ENCODE peak calls at places on chromosome 16, in seven cellular contexts. C, G, W, N, R, H and V are unnamed samples.

GRCh38 chr16:85152414-85153030 is 40.2 kb upstream of the CIBAR2 start:
- DNase-seq in C (no peak), G (no peak), W (peak; percentile 55), N (no peak), R (no peak), H (no peak), V (no peak)

GRCh38 chr16:85947511-85948509 is 48.8 kb downstream of the IRF8 start:
- DNase-seq in C (no peak), G (no peak), W (no peak), N (no peak), R (no peak), H (no peak), V (no peak)

GRCh38 chr16:1903845-1904820 is 14.1 kb downstream of the HS3ST6 start:
- DNase-seq in C (no peak), G (no peak), W (no peak), N (no peak), R (no peak), H (no peak), V (no peak)

GRCh38 chr16:58034786-58035185 is 9.2 kb downstream of the MMP15 start:
- DNase-seq in C (no peak), G (no peak), W (no peak), N (no peak), R (no peak), H (no peak), V (no peak)

GRCh38 chr16:12679660-12680272 is 123.9 kb downstream of the CPPED1 start:
- DNase-seq in C (no peak), G (no peak), W (no peak), N (no peak), R (no peak), H (no peak), V (no peak)

GRCh38 chr16:31568577-31569359 is 41.1 kb downstream of the AHSP start:
- DNase-seq in C (no peak), G (no peak), W (no peak), N (peak; percentile 51), R (no peak), H (no peak), V (no peak)

GRCh38 chr16:68434654-68435210 is 13.6 kb downstream of the SMPD3 start:
- DNase-seq in C (no peak), G (no peak), W (no peak), N (no peak), R (no peak), H (no peak), V (no peak)

GRCh38 chr16:81458827-81459598 is 14.4 kb downstream of the CMIP start:
- DNase-seq in C (no peak), G (no peak), W (no peak), N (no peak), R (no peak), H (no peak), V (no peak)

GRCh38 chr16:50293994-50294855 is 27.9 kb downstream of the ADCY7 start:
- DNase-seq in C (no peak), G (no peak), W (no peak), N (no peak), R (no peak), H (no peak), V (no peak)

GRCh38 chr16:84928679-84929420 is 82.5 kb downstream of the ZDHHC7 start:
- DNase-seq in C (no peak), G (no peak), W (no peak), N (no peak), R (no peak), H (no peak), V (no peak)

GRCh38 chr16:80806957-80807356 is 2.6 kb upstream of the CDYL2 start:
- DNase-seq in C (no peak), G (no peak), W (no peak), N (no peak), R (peak; percentile 42), H (no peak), V (no peak)

GRCh38 chr16:22183901-22184614 is 21.8 kb downstream of the SDR42E2 start:
- DNase-seq in C (peak; percentile 51), G (no peak), W (no peak), N (peak; percentile 53), R (no peak), H (no peak), V (no peak)

GRCh38 chr16:30063278-30063892 is 2.2 kb upstream of the ALDOA start:
- DNase-seq in C (no peak), G (no peak), W (no peak), N (no peak), R (no peak), H (no peak), V (no peak)

GRCh38 chr16:65933703-65934102 is 432.8 kb upstream of the CDH5 start:
- DNase-seq in C (no peak), G (no peak), W (no peak), N (no peak), R (no peak), H (no peak), V (no peak)

GRCh38 chr16:30710971-30711370 is 12.0 kb downstream of the SRCAP start:
- DNase-seq in C (no peak), G (no peak), W (no peak), N (no peak), R (no peak), H (no peak), V (no peak)

GRCh38 chr16:11621920-11622651 is 35.4 kb upstream of the LITAF start:
- DNase-seq in C (no peak), G (no peak), W (no peak), N (no peak), R (peak; percentile 38), H (no peak), V (no peak)

GRCh38 chr16:27520982-27521673 is 28.6 kb downstream of the GTF3C1 start:
- DNase-seq in C (no peak), G (no peak), W (no peak), N (no peak), R (no peak), H (no peak), V (no peak)

GRCh38 chr16:24736758-24737157 is 7.3 kb downstream of the TNRC6A start:
- DNase-seq in C (no peak), G (no peak), W (peak; percentile 28), N (no peak), R (no peak), H (no peak), V (no peak)

GRCh38 chr16:89430436-89431157 is 59.8 kb downstream of the ANKRD11 start:
- DNase-seq in C (no peak), G (no peak), W (no peak), N (no peak), R (no peak), H (no peak), V (no peak)

GRCh38 chr16:1012722-1013592 is 31.4 kb downstream of the SOX8 start:
- DNase-seq in C (no peak), G (no peak), W (no peak), N (no peak), R (no peak), H (no peak), V (no peak)

GRCh38 chr16:56272495-56272894 is 81.2 kb downstream of the GNAO1 start:
- DNase-seq in C (no peak), G (no peak), W (no peak), N (no peak), R (no peak), H (no peak), V (no peak)

GRCh38 chr16:48619547-48619946 is 9.6 kb upstream of the N4BP1 start:
- DNase-seq in C (no peak), G (no peak), W (no peak), N (no peak), R (no peak), H (peak; percentile 46), V (no peak)

GRCh38 chr16:72922714-72923113 is 125.2 kb downstream of the ZFHX3 start:
- DNase-seq in C (no peak), G (no peak), W (no peak), N (no peak), R (no peak), H (no peak), V (no peak)

GRCh38 chr16:50096791-50097190 is 31.0 kb downstream of the HEATR3 start:
- DNase-seq in C (no peak), G (no peak), W (no peak), N (no peak), R (no peak), H (no peak), V (no peak)